ENCODE peak calls at places on chromosome 17, in five cellular contexts. C is endodermal cell, X is MM.1S, V is IMR-90, Q is fibroblast of lung. O is an unnamed sample.

GRCh38 chr17:2844386-2844785 is 48.1 kb downstream of the RAP1GAP2 start:
- DNase-seq in C (peak; percentile 94), X (no peak), V (peak; percentile 29), Q (no peak), O (no peak)

GRCh38 chr17:46853896-46854444 is 2.6 kb downstream of the WNT9B start:
- DNase-seq in C (peak; percentile 58), X (no peak), V (peak; percentile 52), Q (no peak), O (peak; percentile 52)

GRCh38 chr17:63881935-63882601 is at the start of gene GH2:
- DNase-seq in C (peak; percentile 96), X (peak; percentile 53), V (peak; percentile 34), Q (peak; percentile 28), O (peak; percentile 62)

GRCh38 chr17:66417300-66417719 is 114.9 kb downstream of the PRKCA start:
- DNase-seq in C (peak; percentile 52), X (no peak), V (no peak), Q (no peak), O (no peak)

GRCh38 chr17:15999974-16000827 is 577 bp downstream of the TTC19 start:
- DNase-seq in C (no peak), X (no peak), V (peak; percentile 22), Q (peak; percentile 41), O (peak; percentile 69)

GRCh38 chr17:60323754-60324153 is 68.2 kb downstream of the USP32 start:
- DNase-seq in C (no peak), X (no peak), V (no peak), Q (no peak), O (no peak)

GRCh38 chr17:42706732-42707131 is 24.4 kb downstream of the CNTNAP1 start:
- DNase-seq in C (no peak), X (no peak), V (no peak), Q (no peak), O (no peak)

GRCh38 chr17:38739305-38739704 is 8.8 kb downstream of the PCGF2 start:
- DNase-seq in C (no peak), X (no peak), V (no peak), Q (no peak), O (no peak)

DNA sequence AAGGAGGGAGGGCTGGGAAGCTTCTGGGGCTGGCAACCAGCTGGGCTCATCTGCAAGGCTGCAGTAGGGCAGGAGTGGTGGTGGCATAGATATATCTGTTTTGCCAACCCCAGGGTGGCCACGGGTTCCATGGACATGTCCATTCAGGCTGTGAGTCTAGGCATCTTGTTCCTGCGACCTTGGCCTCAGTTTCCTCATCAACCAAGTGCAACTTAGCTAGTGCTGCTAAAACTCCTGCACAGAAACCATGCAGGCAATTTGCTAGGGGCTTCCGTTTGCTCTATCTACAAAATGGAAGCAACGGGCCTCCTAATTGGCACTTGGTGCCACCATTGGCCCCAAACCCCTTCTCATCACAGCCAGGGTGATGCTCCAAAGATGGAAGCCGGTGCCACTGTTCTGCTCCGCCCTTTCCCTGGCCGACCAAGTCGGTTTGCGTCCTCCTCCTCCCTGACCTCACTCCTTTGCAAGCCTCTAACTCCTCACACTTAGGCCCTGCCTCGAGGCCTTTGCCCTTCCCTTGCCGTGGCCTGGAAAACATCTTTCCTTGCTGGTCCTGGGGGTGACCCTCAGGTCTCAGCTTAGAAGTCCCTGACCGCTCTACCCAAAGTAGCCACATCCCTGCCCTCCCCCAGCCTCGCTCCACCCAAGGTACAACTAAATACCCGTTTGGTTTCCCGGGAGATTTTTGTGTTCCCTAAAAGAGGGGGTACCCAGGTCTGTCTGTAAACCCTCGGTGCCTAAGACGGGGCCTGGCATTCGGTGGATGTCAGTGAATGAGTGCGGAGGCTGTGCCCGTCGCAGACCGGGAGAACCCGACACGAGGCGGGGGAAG is 1.2 kb downstream of the SREBF1 start:
- DNase-seq in C (no peak), X (no peak), V (no peak), Q (no peak), O (no peak)
- H3K9ac ChIP-seq in C (peak overlapping the region; percentile 93), X (peak overlapping the region; percentile 99), V (peak overlapping the region; percentile 41), Q (peak overlapping the region; percentile 95), O (peak overlapping the region; percentile 94)

DNA sequence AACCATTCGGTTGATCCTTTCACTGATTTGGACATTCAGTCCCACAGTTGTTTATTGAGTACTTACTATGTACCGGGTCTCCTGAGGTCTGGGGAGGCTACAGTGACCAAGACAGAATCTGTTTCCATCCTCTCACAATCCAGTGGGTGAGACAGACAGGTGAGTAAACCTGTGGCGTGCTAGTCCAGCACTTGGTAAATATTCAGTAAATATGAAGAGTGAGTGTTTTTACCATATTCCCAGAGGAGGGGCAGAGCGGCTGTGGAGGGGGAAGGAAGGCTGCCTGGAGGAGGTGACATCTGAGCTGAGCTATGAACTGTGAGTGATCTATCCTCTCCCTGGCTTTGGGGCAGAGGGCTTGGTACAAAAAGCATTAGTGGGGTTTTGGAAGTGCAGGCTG is 31.4 kb downstream of the CCR7 start:
- DNase-seq in C (no peak), X (no peak), V (no peak), Q (no peak), O (no peak)
- H3K4me3 ChIP-seq in C (no peak overlapping the region), X (no peak overlapping the region), V (no peak overlapping the region), Q (no peak overlapping the region), O (no peak overlapping the region)

DNA sequence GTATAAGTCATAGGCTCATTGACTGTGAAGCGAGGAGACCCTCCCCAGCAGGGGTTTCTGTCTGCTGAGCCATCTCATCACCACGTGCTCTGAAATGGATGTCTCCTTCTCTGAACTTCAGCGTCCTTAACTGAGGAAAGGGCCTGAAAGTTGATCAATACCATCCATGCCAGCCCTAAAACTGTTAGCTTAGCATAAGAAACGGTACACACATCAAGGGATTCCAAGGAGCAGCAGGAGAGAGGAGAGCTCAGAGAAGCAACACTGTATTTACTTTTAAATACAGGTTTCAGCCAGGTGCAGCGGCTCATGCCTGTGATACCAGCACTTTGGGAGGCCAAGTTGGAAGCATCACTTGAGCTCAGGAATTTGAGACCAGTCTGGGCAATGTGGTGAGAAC is 248.9 kb upstream of the TNRC6C start:
- DNase-seq in C (peak; percentile 39), X (no peak), V (no peak), Q (no peak), O (no peak)
- H3K4me1 ChIP-seq in C (no peaks in the 10 kb centered on the region), X (no peaks in the 10 kb centered on the region), V (no peaks in the 10 kb centered on the region), Q (no peaks in the 10 kb centered on the region), O (no peaks in the 10 kb centered on the region)

GRCh38 chr17:80665792-80666191 is 121.2 kb downstream of the RPTOR start:
- DNase-seq in C (no peak), X (no peak), V (no peak), Q (no peak), O (no peak)

GRCh38 chr17:80666867-80667266 is 122.2 kb downstream of the RPTOR start:
- DNase-seq in C (no peak), X (no peak), V (no peak), Q (no peak), O (no peak)

GRCh38 chr17:80663783-80664206 is 119.2 kb downstream of the RPTOR start:
- DNase-seq in C (peak; percentile 57), X (no peak), V (peak; percentile 84), Q (peak; percentile 81), O (no peak)

GRCh38 chr17:80662557-80662956 is 117.9 kb downstream of the RPTOR start:
- DNase-seq in C (no peak), X (no peak), V (no peak), Q (no peak), O (no peak)

DNA sequence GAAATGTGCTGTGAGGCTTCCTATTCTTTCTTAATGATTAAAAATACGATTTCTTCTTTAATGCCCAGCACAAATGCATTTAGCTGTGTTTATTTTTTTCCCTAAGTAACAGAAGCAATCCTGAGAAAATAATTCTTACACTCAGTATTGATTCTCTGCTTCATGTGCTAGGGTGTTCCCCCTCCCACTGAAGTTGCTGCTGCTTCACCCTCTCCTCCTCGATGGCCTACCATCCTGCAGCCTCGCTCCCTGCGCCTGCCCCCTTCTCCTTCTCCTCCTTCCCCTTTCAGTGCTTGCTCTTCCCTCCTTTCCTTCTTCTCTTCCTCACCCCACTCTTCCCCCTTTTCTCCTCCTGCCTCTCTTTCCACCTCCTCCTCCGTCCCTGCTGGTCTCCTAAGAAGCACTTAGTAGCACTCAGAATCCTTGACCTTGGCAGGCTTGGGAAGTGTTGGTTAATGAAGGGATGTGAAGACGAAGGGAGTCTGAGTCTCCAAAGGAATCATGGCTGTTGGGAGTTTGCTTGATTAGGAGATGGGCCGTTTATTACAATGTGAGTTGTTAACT is 119.7 kb downstream of the RPTOR start:
- DNase-seq in C (peak; percentile 54), X (no peak), V (no peak), Q (no peak), O (no peak)
- H3K9ac ChIP-seq in C (no peak overlapping the region), X (no peak overlapping the region), V (peak overlapping the region; percentile 77), Q (no peak overlapping the region), O (peak overlapping the region; percentile 17)

DNA sequence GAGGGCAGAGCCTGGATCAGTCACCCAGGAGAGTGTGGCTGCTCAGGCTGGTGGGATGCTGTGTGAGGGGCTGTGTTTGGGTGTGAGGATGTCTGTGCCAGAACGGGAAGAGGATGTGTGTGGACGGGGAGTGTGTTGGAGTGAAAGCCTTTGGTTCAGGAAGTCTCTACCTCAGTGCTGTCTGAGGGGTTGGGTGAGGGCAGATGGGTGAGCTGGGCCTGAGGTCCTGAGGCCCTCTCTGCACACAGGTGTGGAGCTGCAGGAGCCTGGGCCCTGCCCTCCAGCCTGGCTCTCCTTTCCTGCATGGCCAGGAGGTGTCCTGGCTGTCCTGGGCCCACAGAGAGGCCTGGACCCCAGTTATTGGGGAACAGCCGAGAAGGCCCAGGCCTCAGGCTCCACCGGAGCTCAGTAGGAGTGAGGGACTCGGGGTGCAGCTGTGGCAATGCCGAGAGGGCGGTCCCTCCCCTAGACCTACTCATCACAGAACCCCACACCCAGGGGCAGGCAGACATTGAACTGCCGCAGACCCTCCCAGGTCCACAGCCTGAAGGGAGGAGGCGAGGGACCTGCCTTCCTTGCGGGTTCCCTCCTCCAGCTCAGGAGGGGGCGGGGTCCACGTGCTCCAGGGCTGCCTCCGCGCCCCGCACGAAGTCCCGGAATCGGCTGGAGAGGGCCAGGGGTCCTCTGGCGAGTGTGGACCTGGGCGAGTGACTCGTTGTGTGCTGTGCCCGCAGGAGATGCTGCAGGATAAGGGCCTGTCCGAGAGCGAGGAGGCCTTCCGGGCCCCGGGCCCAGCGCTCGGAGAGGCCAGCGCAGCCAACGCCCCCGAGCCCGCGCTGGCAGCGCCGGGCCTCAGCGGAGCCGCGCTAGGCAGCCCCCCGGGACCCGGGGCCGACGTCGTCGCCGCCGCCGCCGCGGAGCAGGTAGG is 3.8 kb downstream of the TBX4 start:
- DNase-seq in C (no peak), X (no peak), V (no peak), Q (peak; percentile 37), O (no peak)
- H3K4me3 ChIP-seq in C (no peak overlapping the region), X (no peak overlapping the region), V (no peak overlapping the region), Q (peak overlapping the region; percentile 91), O (no peak overlapping the region)